ENCODE peak calls at places on chromosomes 3 and 15, in four cellular contexts. T, K, L and F are unnamed samples.

GRCh38 chr3:71582612-71583568 is 638 bp downstream of the FOXP1 start:
- DNase-seq in L (peak), K (peak), T (peak), F (peak)

GRCh38 chr15:87556886-87557285 is 699.7 kb downstream of the NTRK3 start:
- DNase-seq in L (no peak), T (no peak), K (no peak), F (no peak)

GRCh38 chr3:26191556-26191955 is 401.7 kb downstream of the OXSM start:
- DNase-seq in K (no peak), L (no peak), T (no peak), F (no peak)

GRCh38 chr15:92959219-92959618 is 59.1 kb downstream of the CHD2 start:
- DNase-seq in L (no peak), K (no peak), T (no peak), F (no peak)

GRCh38 chr3:11238057-11238456 is 34.1 kb upstream of the ATG7 start:
- DNase-seq in L (no peak), T (no peak), K (peak), F (no peak)

GRCh38 chr3:154954750-154955149 is 125.4 kb upstream of the MME start:
- DNase-seq in T (no peak), L (no peak), K (peak), F (no peak)

GRCh38 chr3:197791120-197792018 is at the start of gene LRCH3:
- DNase-seq in L (peak), K (peak), T (peak), F (peak)

GRCh38 chr3:12891391-12891984 is 50.1 kb upstream of the RPL32 start:
- DNase-seq in K (no peak), T (no peak), L (no peak), F (no peak)

GRCh38 chr3:163785693-163786092 is 1292.6 kb downstream of the SI start:
- DNase-seq in T (peak), K (no peak), L (peak), F (peak)

GRCh38 chr3:60979861-60980739 is 271.2 kb downstream of the FHIT start:
- DNase-seq in T (no peak), L (no peak), K (no peak), F (no peak)

GRCh38 chr15:38373016-38373415 is 80.9 kb upstream of the FAM98B start:
- DNase-seq in K (peak), T (no peak), L (no peak), F (no peak)

GRCh38 chr3:50806806-50807205 is 132.1 kb downstream of the DOCK3 start:
- DNase-seq in L (no peak), K (no peak), T (no peak), F (peak)

GRCh38 chr3:42486814-42487569 is 15.5 kb upstream of the VIPR1 start:
- DNase-seq in L (no peak), T (no peak), K (no peak), F (no peak)

GRCh38 chr3:148077318-148077923 is 620.3 kb upstream of the AGTR1 start:
- DNase-seq in K (peak), L (no peak), T (no peak), F (no peak)

GRCh38 chr15:82936966-82937647 is 15.4 kb downstream of the HOMER2 start:
- DNase-seq in K (peak), L (no peak), T (no peak), F (no peak)

GRCh38 chr15:77419050-77419835 is 661 bp downstream of the PEAK1 start:
- DNase-seq in T (peak), L (peak), K (peak), F (peak)

GRCh38 chr15:90839187-90840071 is 29.0 kb upstream of the FURIN start:
- DNase-seq in T (peak), K (peak), L (peak), F (peak)

GRCh38 chr3:101665851-101666250 is 11.1 kb downstream of the ZBTB11 start:
- DNase-seq in K (no peak), T (no peak), L (no peak), F (no peak)

GRCh38 chr15:42832577-42832976 is 88.0 kb downstream of the TTBK2 start:
- DNase-seq in L (no peak), T (no peak), K (peak), F (no peak)

GRCh38 chr3:107661447-107662108 is 138.8 kb downstream of the BBX start:
- DNase-seq in T (no peak), K (no peak), L (no peak), F (no peak)

GRCh38 chr15:64651573-64652260 is 123.7 kb downstream of the RBPMS2 start:
- DNase-seq in T (no peak), L (no peak), K (peak), F (peak)

GRCh38 chr3:114764056-114764492 is 383.0 kb downstream of the ZBTB20 start:
- DNase-seq in K (peak), L (no peak), T (no peak), F (no peak)

GRCh38 chr3:146163584-146163983 is 2.6 kb upstream of the PLOD2 start:
- DNase-seq in T (no peak), L (no peak), K (peak), F (no peak)

GRCh38 chr15:80584561-80584964 is 110.5 kb upstream of the ABHD17C start:
- DNase-seq in K (no peak), T (no peak), L (no peak), F (peak)

DNA sequence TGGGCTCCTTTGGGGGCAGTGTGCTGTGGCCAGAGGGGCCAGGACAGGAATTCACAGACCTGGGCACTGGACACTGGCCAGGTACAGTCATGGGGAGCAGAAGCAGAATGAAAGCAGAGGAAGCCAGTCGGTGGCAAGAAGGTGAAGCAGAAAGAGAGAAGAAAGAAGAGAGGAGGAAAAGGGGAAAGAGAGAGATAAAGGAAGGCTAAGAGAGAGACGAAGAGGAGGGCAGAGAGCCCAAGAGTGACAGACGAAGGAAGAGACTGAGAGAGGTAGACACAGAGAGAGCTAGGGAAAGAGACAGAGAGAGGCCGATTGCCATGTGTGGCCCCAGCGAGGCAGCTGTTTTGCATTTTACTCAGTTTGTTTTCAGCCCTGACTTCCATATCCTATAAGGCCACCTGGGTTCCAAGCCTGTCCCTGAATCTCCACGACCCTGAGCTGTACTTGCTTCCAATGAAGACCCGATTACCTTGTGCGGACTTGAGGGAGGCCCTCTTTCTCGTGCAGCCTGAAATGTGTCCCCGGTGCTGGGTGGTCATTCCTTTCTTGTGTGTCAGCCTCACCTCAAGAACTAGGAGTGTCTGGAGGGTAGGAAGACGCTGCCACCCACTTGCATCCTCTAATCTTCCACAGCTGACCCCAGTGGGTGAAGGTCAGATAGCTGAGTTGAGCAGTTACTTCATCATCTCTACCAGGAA is 73.9 kb downstream of the LSM3 start:
- DNase-seq in T (no peak), L (no peak), K (peak), F (no peak)
- H2AFZ ChIP-seq in T (no peak), L (no peak), K (no peak), F (no peak)

DNA sequence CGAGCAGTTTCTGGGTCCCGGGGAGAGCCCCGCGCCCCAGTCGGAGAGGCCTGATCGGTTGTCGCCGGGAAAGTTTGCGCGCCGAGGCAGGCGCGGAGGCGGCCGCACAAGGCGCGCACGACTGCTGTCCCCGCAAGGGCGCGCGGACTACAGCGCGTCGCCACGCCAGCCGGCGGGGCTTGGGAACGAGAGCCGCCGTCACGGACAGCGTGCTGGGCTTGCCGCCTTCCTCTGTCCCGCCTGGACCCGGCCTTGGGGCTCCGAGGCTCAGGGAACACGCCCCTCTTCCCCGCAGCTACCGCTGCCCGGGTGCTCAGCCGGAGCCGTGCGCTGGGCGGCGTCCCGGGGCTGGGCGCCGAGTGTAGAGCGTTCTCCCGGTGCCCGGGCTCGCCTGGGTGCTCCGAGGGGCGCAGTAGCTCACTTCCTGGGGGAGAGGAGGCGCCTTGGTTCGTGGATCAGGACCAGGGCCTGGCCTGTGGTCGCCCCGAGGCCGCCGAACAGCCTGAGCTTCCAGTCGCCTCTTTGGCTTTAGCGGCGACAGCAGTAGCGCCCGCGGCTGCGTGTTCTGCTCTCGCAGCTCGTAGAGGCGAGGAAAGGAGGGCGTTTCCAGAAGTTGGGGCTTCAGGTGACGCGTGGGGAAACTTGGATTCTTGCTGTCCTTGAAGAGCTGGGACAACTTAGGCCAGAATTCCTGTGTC is 226.6 kb upstream of the C2CD4B start:
- DNase-seq in L (peak), T (peak), K (peak), F (peak)
- H2BK15ac ChIP-seq in L (no peak), T (no peak), K (peak), F (no peak)

GRCh38 chr3:187702507-187703033 is at the start of gene RTP2:
- DNase-seq in K (no peak), L (no peak), T (no peak), F (no peak)
- H2AFZ ChIP-seq in K (no peak), L (no peak), T (no peak), F (no peak)

GRCh38 chr3:47000198-47000815 is 20.8 kb downstream of the NBEAL2 start:
- DNase-seq in T (no peak), K (peak), L (no peak), F (no peak)

GRCh38 chr3:46997453-46998091 is 18.1 kb downstream of the NBEAL2 start:
- DNase-seq in T (no peak), L (no peak), K (no peak), F (no peak)

GRCh38 chr3:46998121-46998851 is 18.8 kb downstream of the NBEAL2 start:
- DNase-seq in K (peak), T (peak), L (peak), F (peak)

GRCh38 chr3:46999516-47000197 is 20.2 kb downstream of the NBEAL2 start:
- DNase-seq in L (no peak), T (no peak), K (no peak), F (no peak)

DNA sequence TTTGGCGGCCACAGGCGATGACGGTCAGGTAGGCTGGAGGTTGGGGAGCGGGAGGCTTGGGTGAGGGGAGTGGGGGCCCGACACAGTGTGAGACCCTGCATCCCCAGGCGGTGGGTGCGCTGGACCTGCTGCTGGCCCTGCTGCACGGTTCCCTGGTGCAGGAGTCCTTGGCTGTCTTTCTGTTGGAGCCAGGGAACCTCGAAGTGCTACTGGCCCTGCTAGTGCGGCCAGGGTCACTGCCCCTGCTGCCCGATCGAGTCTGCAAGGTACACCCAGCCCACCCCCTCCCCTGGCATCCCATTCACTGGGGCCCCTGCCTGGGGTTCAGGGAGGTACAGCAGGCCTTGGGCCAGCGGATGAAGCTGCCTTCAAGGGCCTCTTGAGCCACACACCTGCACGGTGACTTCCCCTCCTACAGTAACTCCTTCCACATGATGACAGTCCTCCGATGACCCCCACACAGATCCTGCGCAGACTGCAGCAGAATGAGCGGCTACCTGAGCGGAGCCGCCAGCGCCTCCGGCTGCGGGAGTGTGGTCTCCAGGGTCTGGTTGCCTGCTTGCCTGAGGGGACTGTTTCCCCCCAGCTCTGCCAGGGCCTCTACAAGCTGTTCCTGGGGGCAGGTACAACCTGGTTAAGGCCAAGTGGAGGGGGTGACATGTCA is 19.5 kb downstream of the NBEAL2 start:
- DNase-seq in T (no peak), L (no peak), K (no peak), F (no peak)
- H2BK15ac ChIP-seq in T (peak), L (no peak), K (no peak), F (no peak)

GRCh38 chr3:113498221-113499005 is 16.5 kb downstream of the SPICE1 start:
- DNase-seq in T (no peak), K (peak), L (no peak), F (no peak)

GRCh38 chr3:113499081-113499480 is 15.9 kb downstream of the SPICE1 start:
- DNase-seq in K (peak), L (no peak), T (no peak), F (no peak)

GRCh38 chr3:113496924-113497323 is 18.0 kb downstream of the SPICE1 start:
- DNase-seq in T (no peak), L (no peak), K (peak), F (no peak)

DNA sequence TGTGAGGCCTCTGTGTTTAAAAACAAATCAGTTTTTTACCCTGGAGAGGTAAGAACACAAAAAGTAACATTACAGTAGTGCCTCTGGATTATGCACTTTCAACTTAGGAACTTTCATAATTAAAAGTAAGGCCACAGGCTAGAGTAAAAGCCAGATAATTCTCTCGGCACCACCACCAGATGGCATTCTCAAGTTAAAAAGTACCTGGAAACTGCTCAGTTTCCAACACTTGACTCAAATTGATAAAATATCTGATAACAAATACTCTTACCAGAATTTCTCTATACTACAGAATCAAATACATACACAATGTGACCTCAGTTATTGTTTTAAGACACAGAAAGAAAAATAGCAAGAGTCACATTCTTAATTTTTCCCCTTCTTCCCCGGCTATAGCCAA is 19.9 kb downstream of the SPICE1 start:
- DNase-seq in T (no peak), L (no peak), K (peak), F (no peak)
- H2AFZ ChIP-seq in T (no peak), L (no peak), K (no peak), F (no peak)

DNA sequence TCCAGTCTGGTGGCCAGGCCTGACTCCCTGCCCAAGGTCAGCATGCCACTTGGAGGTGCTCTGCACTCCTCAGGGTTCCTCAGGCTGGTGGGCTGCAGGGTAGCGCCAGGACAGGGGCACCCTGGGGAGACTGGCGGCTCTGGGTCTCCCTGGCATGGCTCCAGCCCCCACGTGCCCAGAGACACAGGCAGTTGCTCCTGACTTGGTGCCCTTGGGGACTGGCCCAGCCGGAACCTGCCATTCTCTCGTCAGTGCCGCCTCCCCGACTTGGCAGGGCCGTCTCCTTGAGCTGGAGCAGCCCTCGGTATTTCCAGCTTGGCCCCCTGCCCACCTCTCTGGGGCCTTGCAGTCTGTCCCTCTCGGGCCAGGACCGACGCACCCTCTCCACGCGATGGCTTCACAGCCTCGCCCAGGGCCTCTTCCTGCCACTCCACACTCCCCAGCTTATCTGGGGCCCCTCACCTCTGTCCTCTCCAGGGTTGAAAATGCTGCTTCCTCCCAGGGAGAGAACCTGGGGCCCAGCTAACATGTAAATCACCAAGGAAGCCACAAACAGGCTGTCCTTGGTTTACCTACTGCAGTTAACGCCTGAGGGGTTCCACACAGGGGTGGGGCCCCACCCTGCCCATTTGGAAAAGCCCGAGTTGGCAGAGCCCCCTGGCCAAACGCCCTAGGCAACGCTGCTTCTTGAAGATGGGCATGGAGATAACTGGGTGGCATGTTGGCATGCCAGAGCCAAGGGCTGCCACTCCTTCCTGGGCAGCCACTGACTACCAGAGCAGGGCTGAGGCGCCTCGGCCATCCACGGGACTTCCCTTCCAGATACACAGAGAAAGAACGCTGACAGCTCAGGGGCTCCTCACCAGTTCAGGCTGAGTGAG is 61.4 kb downstream of the SMAD6 start:
- DNase-seq in T (no peak), L (no peak), K (no peak), F (no peak)
- H2BK15ac ChIP-seq in T (peak), L (no peak), K (peak), F (no peak)

GRCh38 chr3:183504597-183504996 is 50.9 kb downstream of the KLHL6 start:
- DNase-seq in L (no peak), K (no peak), T (no peak), F (no peak)

GRCh38 chr3:183503738-183504137 is 51.8 kb downstream of the KLHL6 start:
- DNase-seq in T (no peak), L (no peak), K (no peak), F (no peak)

GRCh38 chr3:183506674-183507290 is 48.7 kb downstream of the KLHL6 start:
- DNase-seq in K (no peak), T (no peak), L (no peak), F (no peak)

GRCh38 chr3:183508818-183509217 is 46.7 kb downstream of the KLHL6 start:
- DNase-seq in L (no peak), T (no peak), K (no peak), F (no peak)

GRCh38 chr3:183507551-183507950 is 48.0 kb downstream of the KLHL6 start:
- DNase-seq in K (no peak), T (no peak), L (no peak), F (no peak)
- H2AFZ ChIP-seq in K (no peak), T (no peak), L (no peak), F (no peak)

GRCh38 chr3:105521803-105522202 is 155.1 kb downstream of the ALCAM start:
- DNase-seq in L (no peak), T (no peak), K (no peak), F (no peak)

GRCh38 chr3:105523496-105523895 is 156.8 kb downstream of the ALCAM start:
- DNase-seq in L (no peak), T (no peak), K (peak), F (no peak)

GRCh38 chr3:105516972-105517371 is 150.3 kb downstream of the ALCAM start:
- DNase-seq in K (no peak), L (no peak), T (no peak), F (no peak)

GRCh38 chr3:105518201-105518600 is 151.5 kb downstream of the ALCAM start:
- DNase-seq in T (no peak), L (no peak), K (no peak), F (no peak)

GRCh38 chr3:105518806-105519418 is 152.2 kb downstream of the ALCAM start:
- DNase-seq in L (no peak), T (peak), K (peak), F (no peak)
- H2BK15ac ChIP-seq in L (no peak), T (no peak), K (no peak), F (no peak)